ENCODE peak calls at places on chromosomes 13 and 19, in four cellular contexts. L, E, P and Y are unnamed samples. For H3K9me3, the result is how much of the 10 kb centered on the place peaks cover.

GRCh38 chr13:75418997-75419396 is 63.0 kb downstream of the TBC1D4 start:
- DNase-seq in L (no peak), P (no peak), E (no peak), Y (no peak)

GRCh38 chr13:36345438-36346221 is 564 bp downstream of the SPART start:
- DNase-seq in P (peak), E (peak), L (peak), Y (peak)

GRCh38 chr19:48171584-48172170 is 1.2 kb downstream of the ZSWIM9 start:
- DNase-seq in L (peak), P (no peak), E (no peak), Y (no peak)

GRCh38 chr13:84668637-84669036 is 786.4 kb upstream of the SLITRK1 start:
- DNase-seq in L (no peak), E (no peak), P (no peak), Y (no peak)

GRCh38 chr13:91122766-91123165 is 224.7 kb upstream of the MIR17HG start:
- DNase-seq in E (no peak), P (no peak), L (no peak), Y (no peak)

GRCh38 chr19:55178781-55179569 is 1.1 kb downstream of the SYT5 start:
- DNase-seq in E (peak), L (peak), P (peak), Y (peak)

GRCh38 chr19:16541526-16542044 is 652 bp downstream of the CHERP start:
- DNase-seq in L (no peak), P (no peak), E (no peak), Y (no peak)

GRCh38 chr13:54029226-54029625 is 1000.6 kb downstream of the OLFM4 start:
- DNase-seq in P (no peak), E (no peak), L (no peak), Y (no peak)

GRCh38 chr19:10045371-10045770 is 32.1 kb downstream of the RDH8 start:
- DNase-seq in P (no peak), E (no peak), L (no peak), Y (no peak)

GRCh38 chr19:42207767-42208259 is 9.7 kb downstream of the DEDD2 start:
- DNase-seq in L (no peak), E (no peak), P (no peak), Y (no peak)

GRCh38 chr19:31351212-31352193 is 2.3 kb upstream of the TSHZ3 start:
- DNase-seq in L (peak), E (peak), P (no peak), Y (no peak)

GRCh38 chr13:79749985-79750551 is 269.1 kb downstream of the NDFIP2 start:
- DNase-seq in P (no peak), E (peak), L (peak), Y (no peak)

GRCh38 chr19:47444388-47444821 is 25.1 kb upstream of the MEIS3 start:
- DNase-seq in E (no peak), L (no peak), P (no peak), Y (no peak)

GRCh38 chr13:25111557-25111956 is 15.6 kb downstream of the PABPC3 start:
- DNase-seq in E (no peak), L (no peak), P (no peak), Y (no peak)

GRCh38 chr19:43464089-43464775 is 1.2 kb downstream of the LYPD3 start:
- DNase-seq in L (peak), E (peak), P (peak), Y (no peak)

GRCh38 chr13:99378985-99379734 is 72.0 kb upstream of the GPR183 start:
- DNase-seq in P (no peak), E (no peak), L (no peak), Y (no peak)

GRCh38 chr19:55528030-55528801 is 8.7 kb downstream of the SBK2 start:
- DNase-seq in P (no peak), L (no peak), E (no peak), Y (no peak)

GRCh38 chr13:91185294-91185863 is 162.1 kb upstream of the MIR17HG start:
- DNase-seq in L (no peak), E (no peak), P (no peak), Y (no peak)

GRCh38 chr13:76336889-76337844 is 549.0 kb downstream of the KCTD12 start:
- DNase-seq in L (no peak), E (no peak), P (no peak), Y (no peak)

GRCh38 chr19:10766681-10767201 is 48.9 kb downstream of the DNM2 start:
- DNase-seq in L (peak), E (no peak), P (no peak), Y (no peak)

GRCh38 chr13:96573563-96573962 is 420.7 kb downstream of the OXGR1 start:
- DNase-seq in L (peak), P (no peak), E (no peak), Y (no peak)

GRCh38 chr19:38135150-38135998 is 88.6 kb downstream of the DPF1 start:
- DNase-seq in L (no peak), P (no peak), E (no peak), Y (no peak)

GRCh38 chr19:18408053-18408476 is 10.6 kb upstream of the LRRC25 start:
- DNase-seq in E (peak), L (peak), P (peak), Y (no peak)

DNA sequence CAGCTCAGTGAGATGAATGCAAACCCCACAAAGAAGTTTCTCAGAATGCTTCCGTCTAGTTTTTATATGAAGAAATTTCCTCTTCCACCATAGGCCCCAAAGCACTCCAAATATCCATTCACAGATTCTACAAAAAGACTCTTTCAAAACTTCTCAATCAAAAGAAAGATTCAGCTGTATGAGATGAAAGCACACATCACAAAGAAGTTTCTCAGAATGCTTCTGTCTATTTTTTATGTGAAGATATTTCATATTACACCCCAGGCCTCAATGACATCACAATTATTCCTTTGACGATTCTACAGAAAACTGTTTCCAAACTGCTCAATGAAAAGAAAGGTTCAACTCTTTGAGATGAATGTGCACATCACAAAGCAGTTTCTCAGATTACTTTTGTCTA is 1819.4 kb downstream of the UQCRFS1 start:
- DNase-seq in P (no peak), L (no peak), E (no peak), Y (no peak)
- H3K9me3 ChIP-seq in P (under half), L (under half), E (under half), Y (under half)

GRCh38 chr19:6288737-6289136 is 9.0 kb upstream of the MLLT1 start:
- DNase-seq in L (no peak), P (no peak), E (no peak), Y (no peak)
- H3K9me3 ChIP-seq in L (under half), P (under half), E (half or more), Y (under half)

GRCh38 chr19:22331521-22331920 is 45.3 kb downstream of the ZNF729 start:
- DNase-seq in L (no peak), E (no peak), P (no peak), Y (no peak)
- H3K9me3 ChIP-seq in L (under half), E (under half), P (under half), Y (under half)

GRCh38 chr13:110734561-110734960 is 21.1 kb downstream of the ING1 start:
- DNase-seq in L (no peak), P (no peak), E (no peak), Y (no peak)

GRCh38 chr13:110726726-110727125 is 13.2 kb downstream of the ING1 start:
- DNase-seq in E (peak), P (no peak), L (no peak), Y (no peak)

GRCh38 chr13:110731072-110731471 is 17.6 kb downstream of the ING1 start:
- DNase-seq in L (no peak), E (peak), P (no peak), Y (no peak)
- H3K9me3 ChIP-seq in L (under half), E (under half), P (under half), Y (under half)

DNA sequence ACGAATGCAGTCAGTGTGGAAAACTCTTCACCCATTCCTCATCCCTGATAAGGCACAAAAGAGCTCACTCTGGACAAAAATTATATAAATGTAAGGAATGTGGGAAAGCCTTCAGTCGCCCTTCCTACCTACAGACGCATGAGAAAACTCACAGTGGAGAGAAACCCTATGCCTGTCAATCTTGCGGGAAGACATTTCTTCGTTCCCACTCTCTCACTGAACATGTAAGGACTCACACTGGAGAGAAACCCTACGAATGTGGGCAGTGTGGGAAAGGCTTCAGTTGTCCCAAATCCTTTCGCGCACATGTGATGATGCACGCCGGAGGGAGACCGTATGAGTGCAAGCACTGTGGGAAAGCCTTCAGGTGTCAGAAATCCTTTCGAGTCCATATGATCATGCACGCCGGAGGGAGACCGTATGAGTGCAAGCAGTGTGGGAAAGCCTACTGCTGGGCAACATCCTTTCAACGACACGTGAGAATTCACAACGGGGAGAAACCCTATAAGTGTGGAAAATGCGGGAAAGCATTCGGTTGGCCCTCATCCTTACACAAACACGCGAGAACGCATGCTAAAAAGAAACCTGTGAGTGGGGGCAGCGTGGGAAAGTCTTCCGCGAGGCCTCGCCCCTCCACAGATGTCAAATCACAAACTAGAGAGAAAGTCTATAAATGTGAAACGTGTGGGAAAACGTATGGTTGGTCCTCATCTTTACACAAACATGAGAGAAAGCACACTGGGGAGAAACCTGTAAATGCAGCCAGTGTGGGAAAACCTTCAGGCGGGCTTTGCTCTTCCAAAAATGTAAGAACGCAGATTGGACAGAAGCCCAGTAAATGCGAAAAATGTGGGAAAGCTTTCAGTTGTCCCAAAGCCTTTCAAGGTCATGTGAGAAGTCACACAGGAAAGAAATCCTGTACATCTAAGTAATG is 10.5 kb downstream of the ZNF556 start:
- DNase-seq in L (no peak), E (no peak), P (no peak), Y (no peak)
- H3K9me3 ChIP-seq in L (under half), E (under half), P (under half), Y (under half)

DNA sequence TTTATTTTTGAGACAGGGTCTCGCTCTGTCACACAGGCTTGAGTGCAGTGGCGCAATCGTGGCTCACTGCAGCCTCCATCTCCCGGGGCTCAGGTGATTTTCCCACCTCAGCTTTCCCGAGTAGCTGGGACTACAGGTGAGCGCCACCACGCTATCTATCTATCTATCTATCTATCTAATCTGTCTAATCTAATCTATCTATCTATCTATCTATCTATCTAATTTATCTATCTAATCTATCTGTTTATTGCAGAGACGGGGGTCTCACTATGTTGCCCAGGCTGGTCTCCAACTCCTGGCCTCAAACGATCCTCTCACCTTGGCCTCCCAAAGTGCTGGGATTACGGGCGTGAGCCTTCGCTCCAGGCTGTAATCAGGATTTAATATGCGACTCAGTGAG is 587 bp downstream of the ZNF613 start:
- DNase-seq in L (no peak), P (no peak), E (no peak), Y (no peak)
- H3K9me3 ChIP-seq in L (under half), P (under half), E (under half), Y (under half)

GRCh38 chr13:27919934-27920676 is at the start of gene PDX1:
- DNase-seq in P (peak), E (peak), L (peak), Y (no peak)
- H3K9me3 ChIP-seq in P (under half), E (under half), L (under half), Y (under half)

GRCh38 chr19:40217027-40217810 is 965 bp downstream of the TTC9B start:
- DNase-seq in L (peak), P (peak), E (peak), Y (no peak)
- H3K9me3 ChIP-seq in L (under half), P (under half), E (under half), Y (under half)

GRCh38 chr19:19704836-19705235 is 28.1 kb downstream of the ZNF14 start:
- DNase-seq in L (no peak), E (no peak), P (no peak), Y (no peak)

GRCh38 chr19:19711306-19711933 is 21.5 kb downstream of the ZNF14 start:
- DNase-seq in L (no peak), E (no peak), P (no peak), Y (no peak)

GRCh38 chr19:19711934-19712828 is 20.7 kb downstream of the ZNF14 start:
- DNase-seq in E (no peak), L (no peak), P (no peak), Y (no peak)

GRCh38 chr19:19710506-19710905 is 22.4 kb downstream of the ZNF14 start:
- DNase-seq in L (no peak), E (no peak), P (no peak), Y (no peak)
- H3K9me3 ChIP-seq in L (under half), E (half or more), P (under half), Y (half or more)